ENCODE peak calls at places on chromosomes 2 and 18, in nine cellular contexts. J is stomach, V is glutamatergic neuron, P is NCI-H774, G is T-helper 9 cell, O is kidney tubule cell, I is NCI-H345, X is pancreas, H is AG04450. A is an unnamed sample.

GRCh38 chr2:120384486-120385354 is 38.8 kb downstream of the INHBB start:
- DNase-seq in J (no peak), V (peak), P (no peak), G (no peak), O (no peak), I (no peak), X (no peak), H (no peak), A (peak)

GRCh38 chr2:71614976-71615768 is 161.8 kb downstream of the DYSF start:
- DNase-seq in J (peak), V (no peak), P (no peak), G (no peak), O (no peak), I (no peak), X (peak), H (no peak), A (no peak)

GRCh38 chr18:37322497-37323035 is 243.0 kb downstream of the CELF4 start:
- DNase-seq in J (peak), V (peak), P (no peak), G (no peak), O (peak), I (peak), X (no peak), H (no peak), A (peak)

GRCh38 chr2:170436077-170436943 is 258.4 kb downstream of the MYO3B start:
- DNase-seq in J (no peak), V (no peak), P (no peak), G (no peak), O (no peak), I (no peak), X (no peak), H (no peak), A (peak)

GRCh38 chr2:11853197-11853588 is 106.8 kb downstream of the LPIN1 start:
- DNase-seq in J (no peak), V (no peak), P (no peak), G (no peak), O (no peak), I (no peak), X (no peak), H (no peak), A (no peak)

GRCh38 chr2:149470046-149470445 is 117.5 kb downstream of the MMADHC start:
- DNase-seq in J (no peak), V (no peak), P (no peak), G (no peak), O (peak), I (no peak), X (no peak), H (no peak), A (no peak)

GRCh38 chr2:118565816-118566540 is 281.5 kb downstream of the EN1 start:
- DNase-seq in J (no peak), V (no peak), P (no peak), G (no peak), O (no peak), I (no peak), X (no peak), H (no peak), A (no peak)

GRCh38 chr2:208134928-208135586 is 5.4 kb upstream of the CRYGC start:
- DNase-seq in J (no peak), V (no peak), P (no peak), G (no peak), O (no peak), I (no peak), X (no peak), H (no peak), A (no peak)

GRCh38 chr2:1864301-1864980 is 120.1 kb upstream of the PXDN start:
- DNase-seq in J (no peak), V (no peak), P (no peak), G (no peak), O (no peak), I (no peak), X (no peak), H (no peak), A (no peak)

GRCh38 chr2:96867756-96868554 is 1.9 kb downstream of the SEMA4C start:
- DNase-seq in J (no peak), V (peak), P (no peak), G (peak), O (no peak), I (no peak), X (no peak), H (no peak), A (no peak)

GRCh38 chr2:85390941-85391669 is 19.1 kb downstream of the CAPG start:
- DNase-seq in J (peak), V (peak), P (no peak), G (peak), O (peak), I (no peak), X (peak), H (no peak), A (peak)

GRCh38 chr2:111219285-111219684 is 98.6 kb downstream of the BCL2L11 start:
- DNase-seq in J (no peak), V (peak), P (no peak), G (no peak), O (no peak), I (no peak), X (no peak), H (no peak), A (no peak)

GRCh38 chr18:79609021-79609461 is 70.6 kb upstream of the CTDP1 start:
- DNase-seq in J (no peak), V (peak), P (no peak), G (no peak), O (no peak), I (no peak), X (no peak), H (no peak), A (no peak)

GRCh38 chr2:30068067-30068466 is 78.7 kb upstream of the YPEL5 start:
- DNase-seq in J (no peak), V (no peak), P (no peak), G (no peak), O (no peak), I (no peak), X (no peak), H (no peak), A (no peak)

GRCh38 chr2:240791821-240792657 is 28.0 kb downstream of the KIF1A start:
- DNase-seq in J (no peak), V (peak), P (no peak), G (no peak), O (no peak), I (no peak), X (no peak), H (no peak), A (no peak)

GRCh38 chr2:186068154-186068826 is 329.7 kb downstream of the FSIP2 start:
- DNase-seq in J (no peak), V (peak), P (no peak), G (no peak), O (peak), I (no peak), X (no peak), H (no peak), A (no peak)

GRCh38 chr2:227221120-227221519 is 56.7 kb downstream of the COL4A3 start:
- DNase-seq in J (no peak), V (no peak), P (no peak), G (no peak), O (no peak), I (no peak), X (no peak), H (no peak), A (no peak)

GRCh38 chr2:128422571-128422970 is 103.9 kb upstream of the HS6ST1 start:
- DNase-seq in J (no peak), V (no peak), P (no peak), G (no peak), O (peak), I (no peak), X (peak), H (peak), A (no peak)

GRCh38 chr2:165700511-165700910 is 93.5 kb downstream of the GALNT3 start:
- DNase-seq in J (no peak), V (peak), P (no peak), G (no peak), O (no peak), I (no peak), X (no peak), H (no peak), A (no peak)

GRCh38 chr2:19802088-19802806 is 99.5 kb downstream of the TTC32 start:
- DNase-seq in J (no peak), V (no peak), P (no peak), G (no peak), O (peak), I (no peak), X (no peak), H (no peak), A (no peak)

GRCh38 chr2:5690231-5690630 is 2.0 kb upstream of the SOX11 start:
- DNase-seq in J (no peak), V (peak), P (no peak), G (no peak), O (no peak), I (peak), X (no peak), H (no peak), A (no peak)

GRCh38 chr18:34697233-34697632 is 12.9 kb upstream of the DTNA start:
- DNase-seq in J (no peak), V (no peak), P (no peak), G (no peak), O (peak), I (peak), X (no peak), H (no peak), A (no peak)

GRCh38 chr2:173953047-173953424 is 12.1 kb downstream of the SP3 start:
- DNase-seq in J (no peak), V (no peak), P (no peak), G (no peak), O (no peak), I (no peak), X (no peak), H (no peak), A (no peak)

GRCh38 chr2:101948625-101949150 is 43.1 kb upstream of the IL1R2 start:
- DNase-seq in J (no peak), V (no peak), P (no peak), G (no peak), O (no peak), I (no peak), X (no peak), H (no peak), A (no peak)

GRCh38 chr2:242019344-242019743 is 149.8 kb downstream of the RTP5 start:
- DNase-seq in J (no peak), V (no peak), P (no peak), G (no peak), O (no peak), I (no peak), X (no peak), H (no peak), A (no peak)

GRCh38 chr2:230636684-230637271 is 75.9 kb upstream of the CAB39 start:
- DNase-seq in J (no peak), V (no peak), P (no peak), G (no peak), O (no peak), I (no peak), X (no peak), H (no peak), A (no peak)

GRCh38 chr2:227460079-227460485 is 11.9 kb upstream of the AGFG1 start:
- DNase-seq in J (no peak), V (no peak), P (no peak), G (peak), O (peak), I (no peak), X (no peak), H (no peak), A (peak)

GRCh38 chr18:79022603-79023002 is 43.0 kb downstream of the SALL3 start:
- DNase-seq in J (no peak), V (no peak), P (no peak), G (no peak), O (no peak), I (no peak), X (no peak), H (no peak), A (no peak)

GRCh38 chr2:112627060-112628040 is 18.4 kb upstream of the SLC20A1 start:
- DNase-seq in J (peak), V (no peak), P (no peak), G (no peak), O (peak), I (no peak), X (peak), H (peak), A (peak)

GRCh38 chr2:95760839-95761525 is 169.2 kb downstream of the TRIM43 start:
- DNase-seq in J (no peak), V (no peak), P (no peak), G (no peak), O (peak), I (no peak), X (no peak), H (peak), A (peak)

GRCh38 chr2:190340369-190340768 is 3.0 kb upstream of the INPP1 start:
- DNase-seq in J (no peak), V (no peak), P (no peak), G (no peak), O (peak), I (peak), X (no peak), H (no peak), A (peak)

GRCh38 chr2:85438291-85439110 is 20.0 kb downstream of the SH2D6 start:
- DNase-seq in J (peak), V (no peak), P (no peak), G (no peak), O (no peak), I (no peak), X (no peak), H (no peak), A (no peak)